ENCODE peak calls at places on chromosomes 16 and 17, in ten cellular contexts. S is SHP77; R is OCI-M1; Z is skeletal muscle cell; B is hypothalamus; E is cardiac muscle cell; P is AG09319; M is stimulated activated CD4-positive, alpha-beta T cell treated with anti-CD3 and anti-CD28 coated beads, Interleukin-4, amount 100 ng/mL, for 1 hour; T is SJSA1; O is tibial nerve. C is an unnamed sample.

GRCh38 chr17:3924421-3925350 is 8.4 kb upstream of the P2RX1 start:
- DNase-seq in S (no peak), R (no peak), Z (no peak), B (no peak), E (no peak), P (no peak), M (no peak), T (no peak), O (no peak), C (no peak)

GRCh38 chr17:57569860-57570259 is 175.2 kb downstream of the CCDC182 start:
- DNase-seq in S (no peak), R (no peak), Z (no peak), B (no peak), E (no peak), P (no peak), M (no peak), T (no peak), O (no peak), C (no peak)

GRCh38 chr17:339193-340061 is 13.2 kb downstream of the RPH3AL start:
- DNase-seq in S (no peak), R (no peak), Z (no peak), B (no peak), E (no peak), P (no peak), M (no peak), T (no peak), O (no peak), C (no peak)

GRCh38 chr17:61457226-61457983 is 5.2 kb downstream of the TBX4 start:
- DNase-seq in S (no peak), R (no peak), Z (no peak), B (no peak), E (no peak), P (no peak), M (no peak), T (peak; percentile 39), O (no peak), C (no peak)

GRCh38 chr17:14004927-14005630 is 64.2 kb upstream of the COX10 start:
- DNase-seq in S (no peak), R (peak; percentile 47), Z (no peak), B (no peak), E (no peak), P (no peak), M (no peak), T (no peak), O (no peak), C (no peak)

GRCh38 chr16:85556456-85557082 is 56.6 kb upstream of the GSE1 start:
- DNase-seq in S (peak; percentile 45), R (peak; percentile 68), Z (no peak), B (no peak), E (peak; percentile 45), P (no peak), M (peak; percentile 66), T (peak; percentile 59), O (no peak), C (peak; percentile 74)

GRCh38 chr17:42818379-42818778 is 5.7 kb downstream of the BECN1 start:
- DNase-seq in S (no peak), R (no peak), Z (peak; percentile 61), B (no peak), E (peak; percentile 16), P (no peak), M (no peak), T (no peak), O (no peak), C (no peak)

GRCh38 chr17:55152236-55152635 is 112.5 kb upstream of the HLF start:
- DNase-seq in S (no peak), R (no peak), Z (no peak), B (no peak), E (peak; percentile 6), P (no peak), M (no peak), T (no peak), O (no peak), C (no peak)

GRCh38 chr16:21264226-21265036 is 13.7 kb downstream of the CRYM start:
- DNase-seq in S (no peak), R (no peak), Z (no peak), B (no peak), E (peak; percentile 53), P (no peak), M (no peak), T (no peak), O (no peak), C (no peak)

GRCh38 chr16:28902909-28903308 is 22.1 kb downstream of the RABEP2 start:
- DNase-seq in S (no peak), R (no peak), Z (no peak), B (no peak), E (no peak), P (no peak), M (no peak), T (no peak), O (no peak), C (no peak)

GRCh38 chr17:38918129-38918913 is 7.1 kb upstream of the LASP1NB start:
- DNase-seq in S (no peak), R (no peak), Z (no peak), B (no peak), E (no peak), P (no peak), M (no peak), T (peak; percentile 28), O (no peak), C (no peak)

GRCh38 chr16:30623558-30624283 is 13.5 kb upstream of the ZNF689 start:
- DNase-seq in S (peak; percentile 28), R (peak; percentile 36), Z (no peak), B (no peak), E (no peak), P (no peak), M (no peak), T (no peak), O (no peak), C (no peak)

GRCh38 chr17:74442670-74443515 is 11.0 kb downstream of the GPRC5C start:
- DNase-seq in S (peak; percentile 91), R (peak; percentile 91), Z (no peak), B (no peak), E (peak; percentile 78), P (no peak), M (no peak), T (no peak), O (peak; percentile 90), C (peak; percentile 66)

GRCh38 chr16:19095699-19096098 is 18.1 kb upstream of the ITPRIPL2 start:
- DNase-seq in S (no peak), R (no peak), Z (no peak), B (no peak), E (no peak), P (no peak), M (no peak), T (no peak), O (no peak), C (no peak)

GRCh38 chr17:1853698-1854097 is 23.9 kb downstream of the RPA1 start:
- DNase-seq in S (no peak), R (no peak), Z (no peak), B (no peak), E (no peak), P (no peak), M (no peak), T (no peak), O (no peak), C (no peak)